ENCODE peak calls at places on chromosomes 6 and 20, in four cellular contexts. One of them, this sample, is unnamed.

GRCh38 chr6:156827382-156827781 is 50.2 kb downstream of the ARID1B start:
- DNase-seq in Peyer's patch: no peak
- DNase-seq in ascending aorta: no peak
- DNase-seq in uterus: peak
- DNase-seq in this sample: no peak

GRCh38 chr6:53928641-53929339 is 134.0 kb downstream of the LRRC1 start:
- DNase-seq in Peyer's patch: no peak
- DNase-seq in ascending aorta: no peak
- DNase-seq in uterus: no peak
- DNase-seq in this sample: peak

GRCh38 chr6:137560184-137560563 is 66.0 kb upstream of the OLIG3 start:
- DNase-seq in Peyer's patch: no peak
- DNase-seq in ascending aorta: no peak
- DNase-seq in uterus: no peak
- DNase-seq in this sample: no peak

GRCh38 chr6:139852484-139853140 is 478.2 kb upstream of the CITED2 start:
- DNase-seq in uterus: no peak
- DNase-seq in Peyer's patch: no peak
- DNase-seq in ascending aorta: no peak
- DNase-seq in this sample: peak

GRCh38 chr6:132818404-132819359 is 4.3 kb downstream of the RPS12 start:
- DNase-seq in ascending aorta: no peak
- DNase-seq in uterus: no peak
- DNase-seq in Peyer's patch: no peak
- DNase-seq in this sample: no peak

GRCh38 chr6:116665464-116665863 is 3.1 kb downstream of the ZUP1 start:
- DNase-seq in ascending aorta: no peak
- DNase-seq in Peyer's patch: no peak
- DNase-seq in uterus: no peak
- DNase-seq in this sample: no peak

GRCh38 chr6:83198486-83199172 is 5.5 kb downstream of the RWDD2A start:
- DNase-seq in Peyer's patch: no peak
- DNase-seq in ascending aorta: no peak
- DNase-seq in uterus: no peak
- DNase-seq in this sample: no peak

GRCh38 chr6:13573255-13573654 is 1.1 kb upstream of the SIRT5 start:
- DNase-seq in Peyer's patch: no peak
- DNase-seq in ascending aorta: no peak
- DNase-seq in uterus: no peak
- DNase-seq in this sample: no peak

DNA sequence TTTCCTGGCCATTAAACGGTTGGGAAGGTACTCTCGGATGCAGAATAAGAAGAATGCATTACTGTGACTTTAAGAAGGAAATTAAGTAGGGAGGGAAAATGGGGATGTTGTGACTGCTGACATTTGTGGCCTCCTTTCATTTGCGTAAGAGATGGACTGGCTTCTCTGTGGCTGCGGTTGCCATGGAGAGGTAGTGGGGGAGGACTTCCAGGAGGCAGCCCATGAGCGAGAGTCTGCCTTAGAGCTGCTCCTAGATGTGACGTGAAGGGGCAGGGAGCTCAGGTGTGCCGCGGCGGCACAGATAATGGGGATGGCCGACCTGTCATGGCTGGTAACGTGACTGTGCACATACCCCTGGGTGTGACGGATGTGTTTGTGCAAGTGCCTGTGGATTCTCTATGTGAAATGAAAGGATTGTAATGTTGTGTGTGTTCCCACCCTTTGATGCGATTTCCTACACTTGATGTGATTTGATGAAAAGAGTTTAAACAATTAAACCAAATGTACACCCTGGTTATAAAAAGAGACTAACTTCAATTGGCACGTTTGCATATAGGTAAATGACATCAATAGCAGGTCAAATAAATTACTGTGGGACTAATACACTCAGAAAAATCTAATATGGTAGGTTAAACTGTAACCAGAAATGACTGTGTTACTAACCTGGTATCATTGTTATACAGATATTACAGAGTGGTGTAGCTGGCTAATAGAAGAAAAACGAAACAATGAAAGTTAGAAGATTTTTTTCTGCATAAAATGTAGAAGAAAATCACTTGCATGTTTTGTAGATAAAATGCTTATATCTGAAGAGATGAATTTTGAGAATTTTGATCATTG is 48.9 kb downstream of the HIVEP1 start:
- DNase-seq in uterus: peak
- DNase-seq in ascending aorta: peak
- DNase-seq in Peyer's patch: peak
- DNase-seq in this sample: peak
- H3K4me3 ChIP-seq in uterus: no peak
- H3K4me3 ChIP-seq in ascending aorta: no peak
- H3K4me3 ChIP-seq in Peyer's patch: peak
- H3K4me3 ChIP-seq in this sample: no peak

GRCh38 chr20:2220298-2220697 is 75.5 kb upstream of the TGM3 start:
- DNase-seq in Peyer's patch: no peak
- DNase-seq in uterus: no peak
- DNase-seq in ascending aorta: no peak
- DNase-seq in this sample: no peak
- H3K27ac ChIP-seq in Peyer's patch: no peak
- H3K27ac ChIP-seq in uterus: no peak
- H3K27ac ChIP-seq in ascending aorta: no peak
- H3K27ac ChIP-seq in this sample: no peak

GRCh38 chr6:2857185-2857579 is 15.5 kb upstream of the SERPINB1 start:
- DNase-seq in uterus: no peak
- DNase-seq in Peyer's patch: no peak
- DNase-seq in ascending aorta: no peak
- DNase-seq in this sample: no peak

GRCh38 chr6:2857580-2858337 is 16.1 kb upstream of the SERPINB1 start:
- DNase-seq in uterus: no peak
- DNase-seq in ascending aorta: no peak
- DNase-seq in Peyer's patch: peak
- DNase-seq in this sample: no peak

GRCh38 chr6:2859325-2859700 is 17.6 kb upstream of the SERPINB1 start:
- DNase-seq in Peyer's patch: no peak
- DNase-seq in uterus: no peak
- DNase-seq in ascending aorta: no peak
- DNase-seq in this sample: no peak

GRCh38 chr6:2861071-2861821 is 19.6 kb upstream of the SERPINB1 start:
- DNase-seq in Peyer's patch: no peak
- DNase-seq in uterus: no peak
- DNase-seq in ascending aorta: no peak
- DNase-seq in this sample: no peak

GRCh38 chr6:2858678-2859324 is 17.1 kb upstream of the SERPINB1 start:
- DNase-seq in uterus: no peak
- DNase-seq in ascending aorta: no peak
- DNase-seq in Peyer's patch: peak
- DNase-seq in this sample: no peak
- H3K4me3 ChIP-seq in uterus: no peak
- H3K4me3 ChIP-seq in ascending aorta: no peak
- H3K4me3 ChIP-seq in Peyer's patch: no peak
- H3K4me3 ChIP-seq in this sample: no peak

GRCh38 chr6:9697263-9697931 is 717.5 kb downstream of the TFAP2A start:
- DNase-seq in uterus: no peak
- DNase-seq in ascending aorta: no peak
- DNase-seq in Peyer's patch: no peak
- DNase-seq in this sample: no peak
- H3K27ac ChIP-seq in uterus: no peak
- H3K27ac ChIP-seq in ascending aorta: no peak
- H3K27ac ChIP-seq in Peyer's patch: no peak
- H3K27ac ChIP-seq in this sample: no peak

GRCh38 chr6:168575346-168576098 is 134.5 kb downstream of the SMOC2 start:
- DNase-seq in Peyer's patch: no peak
- DNase-seq in uterus: no peak
- DNase-seq in ascending aorta: no peak
- DNase-seq in this sample: no peak
- H3K4me3 ChIP-seq in Peyer's patch: no peak
- H3K4me3 ChIP-seq in uterus: no peak
- H3K4me3 ChIP-seq in ascending aorta: no peak
- H3K4me3 ChIP-seq in this sample: no peak

GRCh38 chr6:151502499-151502898 is 8.7 kb downstream of the CCDC170 start:
- DNase-seq in Peyer's patch: no peak
- DNase-seq in uterus: no peak
- DNase-seq in ascending aorta: no peak
- DNase-seq in this sample: peak

GRCh38 chr6:151501511-151502136 is 7.8 kb downstream of the CCDC170 start:
- DNase-seq in uterus: no peak
- DNase-seq in Peyer's patch: no peak
- DNase-seq in ascending aorta: no peak
- DNase-seq in this sample: no peak

GRCh38 chr6:151495380-151495779 is 1.6 kb downstream of the CCDC170 start:
- DNase-seq in uterus: no peak
- DNase-seq in ascending aorta: no peak
- DNase-seq in Peyer's patch: no peak
- DNase-seq in this sample: no peak

GRCh38 chr6:151494235-151494950 is 576 bp downstream of the CCDC170 start:
- DNase-seq in uterus: peak
- DNase-seq in Peyer's patch: no peak
- DNase-seq in ascending aorta: no peak
- DNase-seq in this sample: peak

GRCh38 chr6:151497935-151498726 is 4.3 kb downstream of the CCDC170 start:
- DNase-seq in Peyer's patch: no peak
- DNase-seq in uterus: no peak
- DNase-seq in ascending aorta: no peak
- DNase-seq in this sample: peak
- H3K27ac ChIP-seq in Peyer's patch: no peak
- H3K27ac ChIP-seq in uterus: no peak
- H3K27ac ChIP-seq in ascending aorta: no peak
- H3K27ac ChIP-seq in this sample: no peak

GRCh38 chr6:92124126-92124525 is 1295.2 kb downstream of the EPHA7 start:
- DNase-seq in Peyer's patch: no peak
- DNase-seq in ascending aorta: no peak
- DNase-seq in uterus: no peak
- DNase-seq in this sample: no peak
- H3K4me3 ChIP-seq in Peyer's patch: no peak
- H3K4me3 ChIP-seq in ascending aorta: no peak
- H3K4me3 ChIP-seq in uterus: no peak
- H3K4me3 ChIP-seq in this sample: no peak

GRCh38 chr6:168167431-168168315 is 88.7 kb upstream of the FRMD1 start:
- DNase-seq in uterus: no peak
- DNase-seq in Peyer's patch: no peak
- DNase-seq in ascending aorta: no peak
- DNase-seq in this sample: no peak

GRCh38 chr6:168165373-168165772 is 86.4 kb upstream of the FRMD1 start:
- DNase-seq in ascending aorta: no peak
- DNase-seq in Peyer's patch: no peak
- DNase-seq in uterus: peak
- DNase-seq in this sample: no peak

GRCh38 chr6:168165891-168166290 is 86.9 kb upstream of the FRMD1 start:
- DNase-seq in ascending aorta: no peak
- DNase-seq in uterus: peak
- DNase-seq in Peyer's patch: no peak
- DNase-seq in this sample: no peak

GRCh38 chr6:168164462-168165061 is 85.5 kb upstream of the FRMD1 start:
- DNase-seq in Peyer's patch: no peak
- DNase-seq in uterus: no peak
- DNase-seq in ascending aorta: no peak
- DNase-seq in this sample: no peak

DNA sequence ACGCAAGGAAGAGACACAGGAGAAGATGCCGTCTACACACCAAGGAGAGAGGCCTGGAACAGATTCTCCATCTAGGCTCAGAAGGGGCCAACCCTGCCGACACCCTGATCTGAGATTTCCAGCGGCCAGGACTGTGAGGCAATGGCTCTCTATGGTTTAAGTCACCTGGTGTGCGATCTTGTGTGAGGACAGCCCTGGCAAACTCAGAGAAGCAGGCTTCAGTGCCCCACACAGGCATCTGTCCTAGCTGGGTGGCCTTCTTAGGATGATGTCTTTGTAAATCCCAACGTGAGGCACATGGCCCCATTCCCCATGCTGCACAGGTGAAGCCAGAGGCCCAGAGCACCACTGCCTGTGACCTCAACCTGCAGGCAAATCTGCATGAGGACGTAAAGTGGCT is 87.6 kb upstream of the FRMD1 start:
- DNase-seq in ascending aorta: no peak
- DNase-seq in uterus: no peak
- DNase-seq in Peyer's patch: no peak
- DNase-seq in this sample: no peak
- H3K27ac ChIP-seq in ascending aorta: no peak
- H3K27ac ChIP-seq in uterus: no peak
- H3K27ac ChIP-seq in Peyer's patch: no peak
- H3K27ac ChIP-seq in this sample: no peak

GRCh38 chr6:32845381-32845884 is 1.6 kb upstream of the PSMB8 start:
- DNase-seq in Peyer's patch: peak
- DNase-seq in uterus: no peak
- DNase-seq in ascending aorta: no peak
- DNase-seq in this sample: no peak
- H3K4me3 ChIP-seq in Peyer's patch: peak
- H3K4me3 ChIP-seq in uterus: no peak
- H3K4me3 ChIP-seq in ascending aorta: no peak
- H3K4me3 ChIP-seq in this sample: peak

This sample was measured in small intestine.